ENCODE peak calls at places on chromosomes 3 and 15, in five cellular contexts. I is sigmoid colon, B is lower leg skin, X is breast epithelium, S is psoas muscle. H is an unnamed sample.

GRCh38 chr3:172038823-172039222 is 555 bp upstream of the FNDC3B start:
- DNase-seq in I (peak), B (no peak), X (no peak), S (peak), H (no peak)

GRCh38 chr15:100781061-100781960 is 98.3 kb upstream of the ALDH1A3 start:
- DNase-seq in I (peak), B (peak), X (peak), S (no peak), H (no peak)

GRCh38 chr3:32238027-32238815 is at the start of gene CMTM8:
- DNase-seq in I (no peak), B (no peak), X (no peak), S (peak), H (no peak)

GRCh38 chr3:45958333-45958791 is 15.1 kb downstream of the CXCR6 start:
- DNase-seq in I (no peak), B (peak), X (no peak), S (peak), H (no peak)

GRCh38 chr3:81033185-81033584 is 728.3 kb downstream of the GBE1 start:
- DNase-seq in I (no peak), B (no peak), X (no peak), S (no peak), H (no peak)

GRCh38 chr3:170642882-170643601 is 57.2 kb upstream of the SLC7A14 start:
- DNase-seq in I (no peak), B (no peak), X (no peak), S (no peak), H (no peak)

GRCh38 chr15:67834593-67835348 is 5.1 kb downstream of the RNU6-1 start:
- DNase-seq in I (peak), B (no peak), X (no peak), S (peak), H (no peak)

GRCh38 chr3:62261121-62261520 is 112.2 kb downstream of the FEZF2 start:
- DNase-seq in I (no peak), B (peak), X (no peak), S (no peak), H (no peak)

GRCh38 chr15:30921781-30922371 is 18.2 kb downstream of the FAN1 start:
- DNase-seq in I (no peak), B (no peak), X (no peak), S (peak), H (no peak)

GRCh38 chr3:11185564-11186317 is 31.4 kb downstream of the HRH1 start:
- DNase-seq in I (peak), B (peak), X (peak), S (peak), H (peak)

GRCh38 chr3:47004369-47005211 is 25.1 kb downstream of the NBEAL2 start:
- DNase-seq in I (peak), B (no peak), X (peak), S (peak), H (no peak)

GRCh38 chr3:52277972-52278509 is 408 bp downstream of the WDR82 start:
- DNase-seq in I (peak), B (peak), X (no peak), S (peak), H (no peak)

GRCh38 chr3:86029590-86029989 is 961.4 kb downstream of the VGLL3 start:
- DNase-seq in I (no peak), B (no peak), X (no peak), S (no peak), H (no peak)

GRCh38 chr15:75544273-75544862 is 34.7 kb downstream of the PTPN9 start:
- DNase-seq in I (no peak), B (no peak), X (no peak), S (no peak), H (no peak)

GRCh38 chr3:191135175-191135574 is 63.9 kb upstream of the OSTN start:
- DNase-seq in I (no peak), B (no peak), X (no peak), S (no peak), H (no peak)

GRCh38 chr3:194375473-194375872 is 5.9 kb upstream of the LRRC15 start:
- DNase-seq in I (no peak), B (no peak), X (no peak), S (peak), H (no peak)

GRCh38 chr3:4776980-4777581 is 202.2 kb upstream of the BHLHE40 start:
- DNase-seq in I (no peak), B (peak), X (no peak), S (no peak), H (no peak)

GRCh38 chr3:112976001-112976400 is 1.1 kb upstream of the CD200R1 start:
- DNase-seq in I (no peak), B (no peak), X (no peak), S (no peak), H (no peak)

GRCh38 chr15:71137138-71137518 is 21.9 kb downstream of the THSD4 start:
- DNase-seq in I (no peak), B (no peak), X (no peak), S (no peak), H (no peak)

GRCh38 chr3:89059201-89059600 is 48.2 kb upstream of the EPHA3 start:
- DNase-seq in I (no peak), B (peak), X (no peak), S (no peak), H (no peak)

GRCh38 chr3:129239992-129240391 is 9.4 kb upstream of the COPG1 start:
- DNase-seq in I (no peak), B (no peak), X (no peak), S (no peak), H (no peak)

GRCh38 chr3:171088984-171089754 is 62.6 kb upstream of the SLC2A2 start:
- DNase-seq in I (no peak), B (no peak), X (no peak), S (no peak), H (no peak)

GRCh38 chr3:95711789-95712188 is 1102.6 kb upstream of the EPHA6 start:
- DNase-seq in I (no peak), B (no peak), X (no peak), S (no peak), H (no peak)

GRCh38 chr3:129040579-129041300 is 19.8 kb upstream of the GP9 start:
- DNase-seq in I (peak), B (no peak), X (no peak), S (no peak), H (no peak)

GRCh38 chr15:49063402-49064280 is 17.4 kb upstream of the SECISBP2L start:
- DNase-seq in I (no peak), B (no peak), X (no peak), S (no peak), H (no peak)

GRCh38 chr15:22933641-22934061 is 46.5 kb downstream of the CYFIP1 start:
- DNase-seq in I (no peak), B (no peak), X (no peak), S (no peak), H (no peak)

GRCh38 chr15:63203451-63204090 is 14.2 kb downstream of the RAB8B start:
- DNase-seq in I (no peak), B (no peak), X (no peak), S (no peak), H (no peak)

GRCh38 chr3:50322386-50323091 is at the start of gene HYAL2:
- DNase-seq in I (no peak), B (peak), X (no peak), S (peak), H (no peak)

GRCh38 chr15:69659454-69660050 is 206.9 kb downstream of the RPLP1 start:
- DNase-seq in I (no peak), B (no peak), X (no peak), S (no peak), H (no peak)

GRCh38 chr15:59173194-59173593 is 33.4 kb upstream of the LDHAL6B start:
- DNase-seq in I (no peak), B (no peak), X (no peak), S (no peak), H (no peak)

GRCh38 chr15:59170998-59171397 is 35.6 kb upstream of the LDHAL6B start:
- DNase-seq in I (no peak), B (no peak), X (no peak), S (no peak), H (no peak)

GRCh38 chr15:59170295-59170881 is 36.3 kb upstream of the LDHAL6B start:
- DNase-seq in I (no peak), B (peak), X (peak), S (peak), H (peak)

GRCh38 chr15:59174161-59174845 is 32.3 kb upstream of the LDHAL6B start:
- DNase-seq in I (no peak), B (no peak), X (no peak), S (no peak), H (no peak)

DNA sequence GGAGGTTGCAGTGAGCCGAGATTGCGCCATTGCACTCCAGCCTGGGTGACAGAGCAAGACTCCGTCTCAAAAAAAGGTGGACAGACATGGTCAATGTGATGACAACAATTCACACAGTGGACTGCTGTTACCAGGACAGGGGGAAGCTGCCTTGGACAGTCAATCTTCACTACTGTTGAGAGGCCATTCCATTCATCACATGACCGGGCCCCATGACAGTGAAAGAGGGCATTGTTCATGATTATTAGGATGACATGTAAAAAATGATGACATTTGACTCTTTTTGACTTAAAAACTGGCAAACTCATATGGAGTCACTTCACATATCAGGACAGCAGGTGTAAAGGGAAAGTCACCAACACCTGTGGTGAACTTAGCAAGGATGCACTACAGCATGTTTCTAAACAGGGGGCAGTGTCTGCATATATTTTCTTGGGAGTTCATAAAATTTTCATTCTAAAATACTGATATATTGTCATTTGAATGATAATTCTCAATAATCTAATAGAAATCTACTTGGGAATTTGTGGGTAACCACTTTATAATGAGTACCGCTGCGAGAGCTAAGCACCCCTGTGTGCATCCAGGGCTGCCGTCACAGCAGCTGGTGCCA is 34.2 kb upstream of the LDHAL6B start:
- DNase-seq in I (no peak), B (no peak), X (no peak), S (no peak), H (no peak)
- TF ChIP-seq CTCF in I (no peak), B (no peak), X (no peak), S (no peak), H (no peak)

GRCh38 chr3:181725033-181725775 is 13.5 kb downstream of the SOX2 start:
- DNase-seq in I (no peak), B (no peak), X (no peak), S (no peak), H (no peak)

GRCh38 chr3:181725830-181726229 is 14.1 kb downstream of the SOX2 start:
- DNase-seq in I (peak), B (no peak), X (no peak), S (no peak), H (no peak)

GRCh38 chr3:181723568-181724431 is 12.1 kb downstream of the SOX2 start:
- DNase-seq in I (no peak), B (no peak), X (no peak), S (no peak), H (no peak)

GRCh38 chr3:181723064-181723463 is 11.3 kb downstream of the SOX2 start:
- DNase-seq in I (no peak), B (no peak), X (no peak), S (no peak), H (no peak)

DNA sequence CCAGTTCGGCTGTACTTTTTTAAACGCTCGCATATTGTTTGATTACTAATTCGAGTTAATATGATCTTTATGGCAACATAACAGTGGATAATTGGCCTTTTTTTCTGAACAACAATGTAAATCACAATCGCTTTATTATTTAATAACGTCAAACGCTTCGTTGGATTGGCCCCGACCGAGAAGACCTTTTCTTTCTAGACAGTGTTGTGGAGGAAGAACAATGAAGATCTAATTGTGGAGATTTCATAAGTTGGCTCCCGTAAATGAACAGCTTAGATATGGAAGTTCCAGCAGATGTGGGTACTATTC is 12.7 kb downstream of the SOX2 start:
- DNase-seq in I (no peak), B (no peak), X (no peak), S (no peak), H (no peak)
- H3K4me3 ChIP-seq in I (no peak), B (no peak), X (no peak), S (no peak), H (no peak)

DNA sequence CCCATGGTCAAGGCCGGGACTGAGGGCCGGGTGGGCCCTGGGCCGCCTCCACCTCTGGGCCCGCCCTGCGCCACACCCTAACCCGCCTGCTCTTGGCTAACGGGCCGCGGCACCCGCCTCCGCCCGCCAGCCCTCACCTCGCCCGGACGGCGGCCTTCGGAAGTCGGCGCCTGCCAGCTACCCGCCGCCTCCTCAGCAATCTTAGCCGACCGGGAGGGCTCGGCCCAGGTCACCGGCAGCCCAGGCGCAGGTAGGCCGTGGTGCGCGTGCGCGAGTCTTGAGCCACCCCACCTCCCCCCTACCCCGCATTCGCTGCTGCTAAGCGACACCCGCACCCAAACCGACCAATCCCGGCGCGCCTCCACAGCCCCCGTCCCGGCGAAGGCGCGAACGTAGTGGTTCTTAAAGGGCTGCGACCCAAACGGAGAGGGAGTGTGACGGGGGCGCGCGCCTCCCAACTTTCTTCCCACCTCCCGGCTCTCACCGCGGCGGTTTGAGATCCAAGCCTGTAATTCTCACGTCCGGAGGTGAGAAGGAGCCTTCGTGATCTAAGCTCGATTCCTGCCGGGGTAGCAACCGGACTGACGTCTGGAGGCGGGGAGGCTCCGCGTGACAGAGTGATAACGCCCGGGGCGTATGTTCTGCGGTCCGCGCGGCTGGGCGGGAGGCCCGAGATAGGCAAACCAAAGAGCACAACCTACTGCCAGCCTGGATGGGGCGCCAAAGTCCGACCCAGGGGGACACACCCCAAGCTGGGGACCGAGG is at the start of gene SEC22C:
- DNase-seq in I (peak), B (peak), X (peak), S (peak), H (peak)
- TF ChIP-seq CTCF in I (no peak), B (no peak), X (no peak), S (peak), H (no peak)

DNA sequence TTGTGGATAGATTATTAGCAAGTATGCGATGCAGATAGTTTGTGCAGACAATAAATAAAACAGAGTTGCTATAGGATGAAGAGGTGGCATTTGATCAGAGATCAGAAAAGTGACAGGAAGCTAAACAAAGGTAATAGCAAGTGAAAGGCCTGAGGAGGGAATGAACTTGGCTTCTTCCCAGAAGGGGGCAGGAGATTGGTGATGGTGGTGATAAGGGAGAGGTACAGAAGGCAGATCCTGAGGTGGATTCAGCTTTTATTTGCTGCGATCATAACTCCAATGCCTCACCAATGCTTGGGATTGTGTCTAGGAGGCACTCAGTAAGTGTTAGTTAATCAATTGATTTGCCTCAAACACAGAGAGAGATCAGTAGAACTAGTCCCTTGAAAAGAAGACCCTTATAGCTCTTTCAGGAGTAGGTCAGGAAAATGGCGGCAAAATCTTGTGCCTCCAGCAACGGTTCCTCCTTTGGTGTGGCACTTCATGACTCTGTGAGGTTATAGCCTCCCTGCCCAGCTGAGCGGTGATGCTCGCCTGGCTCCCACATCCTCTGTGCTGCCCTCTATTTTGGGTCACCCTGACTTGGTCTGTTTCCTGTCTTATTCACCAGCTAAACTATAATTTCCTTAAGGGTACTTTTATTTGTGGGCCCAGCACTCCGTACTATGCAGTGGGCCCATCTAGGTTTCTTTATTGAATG is 37.5 kb downstream of the TGFBR2 start:
- DNase-seq in I (no peak), B (no peak), X (no peak), S (no peak), H (no peak)
- H3K4me3 ChIP-seq in I (no peak), B (no peak), X (no peak), S (no peak), H (no peak)

GRCh38 chr3:174126990-174127758 is 729.6 kb downstream of the NLGN1 start:
- DNase-seq in I (no peak), B (no peak), X (no peak), S (no peak), H (no peak)
- TF ChIP-seq CTCF in I (no peak), B (no peak), X (no peak), S (no peak), H (no peak)

DNA sequence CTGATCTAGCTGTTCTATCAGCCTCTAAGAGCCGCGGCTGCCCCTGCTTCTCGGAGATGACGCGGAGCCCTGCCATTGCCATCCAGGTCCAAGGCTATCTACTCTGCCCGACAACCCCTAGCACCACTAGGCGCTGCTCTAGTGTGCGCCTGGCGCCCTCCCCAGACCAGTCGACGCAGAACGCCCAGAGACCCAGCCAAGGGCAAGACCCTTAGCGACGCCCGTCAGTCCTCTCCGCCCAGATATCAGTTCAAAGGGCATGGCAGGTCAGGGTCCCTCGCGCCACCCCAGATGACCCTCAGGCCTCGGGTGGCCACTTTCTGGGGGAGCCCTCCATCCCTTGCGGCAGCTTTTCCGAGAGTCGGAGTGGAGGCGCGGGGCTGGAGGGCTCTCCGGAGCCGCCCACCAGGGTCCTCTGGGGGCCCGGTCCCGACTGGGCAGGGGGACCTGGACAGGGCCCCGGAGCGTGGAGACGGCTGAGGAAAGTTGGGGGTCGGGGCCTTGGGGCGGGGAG is 371 bp upstream of the CLSTN2 start:
- DNase-seq in I (peak), B (no peak), X (peak), S (peak), H (no peak)
- H3K4me3 ChIP-seq in I (peak), B (peak), X (peak), S (peak), H (peak)

H was measured in thoracic aorta.